ENCODE peak calls at places on chromosome 22, in seven cellular contexts. K is HCEC 1CT; P is amniotic stem cell; V is stimulated activated CD4-positive, alpha-beta T cell treated with anti-CD3 and anti-CD28 coated beads, Interleukin-4, amount 100 ng/mL, for 4 hours; O is HuH-7.5; G is DMS 273 treated with DMSO at 0.1 percent for 48 hours; S is AG08396. X is an unnamed sample.

GRCh38 chr22:44901301-44901700 is 108.5 kb downstream of the PHF21B start:
- DNase-seq in K (no peak), P (no peak), V (no peak), O (no peak), G (no peak), S (no peak), X (no peak)

GRCh38 chr22:24424001-24424900 is 3.1 kb upstream of the ADORA2A start:
- DNase-seq in K (no peak), P (no peak), V (peak; percentile 38), O (peak; percentile 61), G (no peak), S (peak; percentile 54), X (no peak)

GRCh38 chr22:45497268-45497667 is 5.4 kb upstream of the FBLN1 start:
- DNase-seq in K (no peak), P (no peak), V (no peak), O (no peak), G (no peak), S (no peak), X (no peak)

GRCh38 chr22:24053481-24054226 is 42.5 kb downstream of the CABIN1 start:
- DNase-seq in K (peak; percentile 9), P (no peak), V (no peak), O (no peak), G (no peak), S (no peak), X (no peak)

GRCh38 chr22:25403752-25404471 is 160.6 kb upstream of the GRK3 start:
- DNase-seq in K (peak; percentile 21), P (no peak), V (no peak), O (peak; percentile 46), G (no peak), S (peak; percentile 43), X (peak; percentile 76)

GRCh38 chr22:30861131-30861530 is 107.4 kb downstream of the MORC2 start:
- DNase-seq in K (no peak), P (no peak), V (no peak), O (peak; percentile 1), G (no peak), S (peak; percentile 1), X (no peak)

GRCh38 chr22:34111210-34111824 is 191.0 kb upstream of the LARGE1 start:
- DNase-seq in K (no peak), P (no peak), V (no peak), O (peak; percentile 35), G (no peak), S (peak; percentile 32), X (peak; percentile 13)

GRCh38 chr22:18024276-18024939 is at the start of gene MICAL3:
- DNase-seq in K (peak; percentile 79), P (peak; percentile 49), V (peak; percentile 52), O (peak; percentile 84), G (no peak), S (peak; percentile 91), X (peak; percentile 68)

GRCh38 chr22:45738206-45738605 is 66.6 kb downstream of the ATXN10 start:
- DNase-seq in K (peak; percentile 14), P (no peak), V (no peak), O (no peak), G (no peak), S (no peak), X (no peak)

GRCh38 chr22:44353063-44353440 is 40.3 kb upstream of the SHISAL1 start:
- DNase-seq in K (no peak), P (no peak), V (no peak), O (no peak), G (no peak), S (no peak), X (no peak)

GRCh38 chr22:38751422-38752346 is 4.1 kb downstream of the SUN2 start:
- DNase-seq in K (no peak), P (no peak), V (peak; percentile 60), O (no peak), G (peak; percentile 40), S (no peak), X (peak; percentile 94)

GRCh38 chr22:47187558-47187957 is 425.1 kb downstream of the TBC1D22A start:
- DNase-seq in K (no peak), P (no peak), V (no peak), O (no peak), G (no peak), S (no peak), X (no peak)

X was measured in KBM-7.